ENCODE peak calls at places on chromosome 11, in seven cellular contexts. Z is effector memory CD4-positive, alpha-beta T cell; V is Peyer's patch; U is mesendoderm; W is cardiac muscle cell; Y is brain microvascular endothelial cell; L is psoas muscle. O is an unnamed sample.

GRCh38 chr11:7281083-7281482 is 29.4 kb downstream of the SYT9 start:
- DNase-seq in Z (no peak), V (no peak), U (peak; percentile 92), W (no peak), Y (no peak), L (no peak), O (no peak)

GRCh38 chr11:128171496-128171895 is 415.9 kb downstream of the ETS1 start:
- DNase-seq in Z (no peak), V (no peak), U (no peak), W (no peak), Y (no peak), L (no peak), O (no peak)

GRCh38 chr11:110337570-110338193 is 41.3 kb upstream of the RDX start:
- DNase-seq in Z (no peak), V (no peak), U (peak; percentile 97), W (no peak), Y (peak; percentile 67), L (no peak), O (no peak)

GRCh38 chr11:79480864-79481263 is 40.0 kb upstream of the TENM4 start:
- DNase-seq in Z (no peak), V (no peak), U (no peak), W (no peak), Y (no peak), L (no peak), O (no peak)

GRCh38 chr11:100576044-100577021 is 110.8 kb upstream of the ARHGAP42 start:
- DNase-seq in Z (no peak), V (no peak), U (peak; percentile 63), W (peak; percentile 68), Y (peak; percentile 42), L (no peak), O (no peak)

GRCh38 chr11:24043842-24044241 is 453.0 kb upstream of the LUZP2 start:
- DNase-seq in Z (no peak), V (no peak), U (no peak), W (no peak), Y (no peak), L (no peak), O (no peak)

GRCh38 chr11:117837791-117838190 is 13.2 kb upstream of the FXYD2 start:
- DNase-seq in Z (no peak), V (peak; percentile 44), U (no peak), W (no peak), Y (no peak), L (no peak), O (no peak)

GRCh38 chr11:134052395-134052987 is 16.4 kb upstream of the JAM3 start:
- DNase-seq in Z (no peak), V (peak; percentile 34), U (no peak), W (no peak), Y (no peak), L (no peak), O (no peak)

GRCh38 chr11:3102641-3102921 is 45.4 kb upstream of the CARS1 start:
- DNase-seq in Z (no peak), V (peak; percentile 29), U (no peak), W (no peak), Y (no peak), L (no peak), O (no peak)

GRCh38 chr11:86063536-86063935 is 5.3 kb downstream of the PICALM start:
- DNase-seq in Z (no peak), V (no peak), U (no peak), W (no peak), Y (no peak), L (no peak), O (no peak)
- H3K4me3 ChIP-seq in Z (no peak overlapping the region), V (no peak overlapping the region), U (no peak overlapping the region), W (no peak overlapping the region), Y (no peak overlapping the region), L (peak overlapping the region; percentile 96), O (no peak overlapping the region)

GRCh38 chr11:123180166-123180565 is 14.9 kb downstream of the CLMP start:
- DNase-seq in Z (no peak), V (no peak), U (peak; percentile 57), W (no peak), Y (no peak), L (no peak), O (no peak)

GRCh38 chr11:123181075-123181474 is 14.0 kb downstream of the CLMP start:
- DNase-seq in Z (no peak), V (no peak), U (no peak), W (no peak), Y (no peak), L (no peak), O (no peak)

GRCh38 chr11:123183391-123184099 is 11.5 kb downstream of the CLMP start:
- DNase-seq in Z (no peak), V (no peak), U (no peak), W (no peak), Y (no peak), L (no peak), O (no peak)

GRCh38 chr11:123180574-123180973 is 14.5 kb downstream of the CLMP start:
- DNase-seq in Z (no peak), V (no peak), U (no peak), W (no peak), Y (no peak), L (no peak), O (no peak)

DNA sequence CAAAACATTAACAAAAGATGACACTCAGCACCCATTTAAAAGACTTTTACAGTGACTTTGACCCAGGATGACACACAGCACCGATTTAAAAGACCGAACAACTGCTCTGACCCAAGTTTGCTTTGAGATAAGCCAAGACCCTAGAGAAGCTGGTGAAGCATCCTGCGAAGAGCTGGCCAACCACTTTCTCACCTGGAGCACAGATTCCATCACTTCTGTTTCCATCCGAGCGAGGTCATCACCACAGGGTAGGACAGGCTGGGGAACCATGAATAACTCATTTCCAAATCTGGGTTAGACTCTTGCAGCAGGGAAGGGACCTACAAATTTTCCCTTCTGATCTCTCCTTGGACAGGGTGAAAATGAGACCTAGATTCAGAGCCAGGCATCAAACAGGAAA is 12.9 kb downstream of the CLMP start:
- DNase-seq in Z (no peak), V (no peak), U (peak; percentile 53), W (no peak), Y (no peak), L (no peak), O (no peak)
- H3K36me3 ChIP-seq in Z (no peaks in the 10 kb centered on the region), V (no peaks in the 10 kb centered on the region), U (peaks cover 3% of the 10 kb centered on the region), W (no peaks in the 10 kb centered on the region), Y (no peaks in the 10 kb centered on the region), L (no peaks in the 10 kb centered on the region), O (no peaks in the 10 kb centered on the region)

GRCh38 chr11:33552756-33553155 is 147.9 kb downstream of the C11orf91 start:
- DNase-seq in Z (no peak), V (no peak), U (no peak), W (no peak), Y (no peak), L (no peak), O (no peak)
- H3K4me3 ChIP-seq in Z (no peak overlapping the region), V (no peak overlapping the region), U (no peak overlapping the region), W (no peak overlapping the region), Y (no peak overlapping the region), L (no peak overlapping the region), O (no peak overlapping the region)

DNA sequence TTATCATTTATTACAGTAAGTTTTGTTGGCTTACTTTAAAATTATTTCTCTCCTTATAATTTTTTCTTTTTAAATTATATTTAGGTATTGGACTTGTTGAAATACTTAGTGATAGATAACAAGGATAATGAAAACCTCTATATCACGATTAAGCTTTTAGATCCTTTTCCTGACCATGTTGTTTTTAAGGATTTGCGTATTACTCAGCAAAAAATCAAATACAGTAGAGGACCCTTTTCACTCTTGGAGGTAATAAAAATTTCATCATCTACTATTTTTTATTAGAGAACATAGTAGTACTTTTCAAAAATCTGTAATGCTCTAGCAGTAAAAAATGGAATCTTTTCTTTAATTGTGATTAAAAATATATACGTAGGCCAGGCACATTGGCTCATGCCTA is 70.4 kb downstream of the ATM start:
- DNase-seq in Z (no peak), V (no peak), U (no peak), W (no peak), Y (no peak), L (no peak), O (no peak)
- H3K36me3 ChIP-seq in Z (peaks cover 70% of the 10 kb centered on the region), V (no peaks in the 10 kb centered on the region), U (no peaks in the 10 kb centered on the region), W (peaks cover 44% of the 10 kb centered on the region), Y (peaks cover 20% of the 10 kb centered on the region), L (peaks cover 97% of the 10 kb centered on the region), O (peaks cover 40% of the 10 kb centered on the region)

DNA sequence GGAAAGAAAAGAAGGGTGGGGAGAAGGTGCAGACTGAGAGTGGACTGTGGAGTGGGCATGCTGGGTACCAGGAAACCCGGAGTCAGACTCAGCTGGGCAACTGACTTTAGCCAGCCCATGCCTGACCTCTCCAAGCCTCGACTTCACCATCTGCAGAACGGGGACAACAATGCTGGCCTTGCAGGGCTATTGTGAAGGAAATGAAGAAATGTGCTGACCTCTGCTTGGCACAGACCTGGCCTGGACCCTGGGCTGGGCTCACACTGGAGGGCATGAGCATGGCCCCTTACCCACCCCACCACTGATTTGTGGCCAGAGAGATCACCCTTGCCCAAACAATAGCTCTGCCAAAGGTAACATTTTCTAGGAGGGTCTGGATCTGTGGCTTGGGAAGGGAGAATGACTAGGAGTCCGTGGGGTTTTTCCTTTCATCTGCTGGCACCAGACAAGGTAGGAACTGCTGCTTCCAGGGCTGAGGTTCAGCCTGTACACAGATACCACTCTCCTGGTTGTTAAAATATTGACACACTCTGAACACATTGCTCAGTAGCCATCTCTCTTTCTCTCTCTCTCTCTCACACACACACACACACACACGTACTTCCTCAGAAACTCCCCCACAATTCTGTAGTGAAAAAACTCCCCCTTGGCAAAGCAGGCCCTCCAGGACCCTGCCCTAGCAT is 909 bp downstream of the MOGAT2 start:
- DNase-seq in Z (no peak), V (no peak), U (no peak), W (no peak), Y (no peak), L (no peak), O (no peak)
- H3K4me3 ChIP-seq in Z (no peak overlapping the region), V (peak overlapping the region; percentile 57), U (no peak overlapping the region), W (no peak overlapping the region), Y (no peak overlapping the region), L (no peak overlapping the region), O (no peak overlapping the region)

GRCh38 chr11:125001073-125001764 is 47.2 kb downstream of the CCDC15 start:
- DNase-seq in Z (no peak), V (no peak), U (no peak), W (no peak), Y (no peak), L (no peak), O (no peak)
- H3K36me3 ChIP-seq in Z (no peaks in the 10 kb centered on the region), V (no peaks in the 10 kb centered on the region), U (no peaks in the 10 kb centered on the region), W (no peaks in the 10 kb centered on the region), Y (no peaks in the 10 kb centered on the region), L (no peaks in the 10 kb centered on the region), O (no peaks in the 10 kb centered on the region)

DNA sequence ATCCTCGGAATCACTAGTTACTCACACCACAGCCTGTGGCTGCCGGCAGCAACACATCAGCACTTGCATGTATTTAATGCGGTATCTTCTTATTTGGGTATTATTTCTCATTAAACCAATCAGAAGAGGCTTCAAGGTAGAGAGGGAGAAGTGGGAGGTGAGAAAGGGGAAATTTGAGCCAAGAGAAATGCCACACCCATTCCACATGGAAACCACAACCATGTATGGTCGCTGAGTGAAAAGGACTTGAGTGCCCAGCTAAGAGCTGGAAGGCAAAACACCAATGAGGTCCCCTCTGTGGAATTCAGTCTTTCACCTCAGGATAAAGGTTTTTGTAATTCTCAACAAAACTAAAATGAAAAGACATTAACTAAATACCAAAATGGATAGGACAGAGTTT is 26.0 kb downstream of the SYTL2 start:
- DNase-seq in Z (no peak), V (no peak), U (peak; percentile 41), W (no peak), Y (no peak), L (no peak), O (no peak)
- H3K4me3 ChIP-seq in Z (no peak overlapping the region), V (no peak overlapping the region), U (no peak overlapping the region), W (no peak overlapping the region), Y (no peak overlapping the region), L (no peak overlapping the region), O (no peak overlapping the region)

GRCh38 chr11:74933765-74934164 is 15.1 kb downstream of the XRRA1 start:
- DNase-seq in Z (no peak), V (no peak), U (no peak), W (no peak), Y (no peak), L (no peak), O (no peak)
- H3K36me3 ChIP-seq in Z (peaks cover 41% of the 10 kb centered on the region), V (no peaks in the 10 kb centered on the region), U (no peaks in the 10 kb centered on the region), W (peaks cover 30% of the 10 kb centered on the region), Y (peaks cover 11% of the 10 kb centered on the region), L (peaks cover 67% of the 10 kb centered on the region), O (peaks cover 69% of the 10 kb centered on the region)

O was measured in WERI-Rb-1.